ENCODE peak calls at places on chromosomes 2 and 18, in six cellular contexts. E is germinal center; C is stimulated activated CD4-positive, alpha-beta T cell treated with anti-CD3 and anti-CD28 coated beads, Interleukin-1b, Interleukin-23, amount 100 ng/mL, for 4 hours; O is stimulated activated CD8-positive, alpha-beta memory T cell treated with anti-CD3 and anti-CD28 coated beads, Interleukin-4, amount 100 ng/mL, for 1 hour; G is T1000; Y is CD4-positive, alpha-beta T cell. S is an unnamed sample.
A peak's percentile ranks its signal among the peaks of the same experiment; 100 is the strongest.

GRCh38 chr18:9428301-9428706 is 47.0 kb upstream of the RALBP1 start:
- DNase-seq in E (no peak), C (no peak), O (no peak), G (no peak), Y (no peak), S (no peak)

GRCh38 chr2:38021589-38021988 is 54.4 kb downstream of the CYP1B1 start:
- DNase-seq in E (no peak), C (no peak), O (no peak), G (no peak), Y (no peak), S (no peak)

GRCh38 chr2:85437488-85438290 is 19.2 kb downstream of the SH2D6 start:
- DNase-seq in E (peak; percentile 87), C (peak; percentile 67), O (peak; percentile 44), G (peak; percentile 18), Y (peak; percentile 67), S (peak; percentile 95)

GRCh38 chr2:162245737-162246136 is 2.5 kb upstream of the FAP start:
- DNase-seq in E (no peak), C (no peak), O (no peak), G (no peak), Y (no peak), S (no peak)

GRCh38 chr2:152005612-152006011 is 93.2 kb downstream of the CACNB4 start:
- DNase-seq in E (no peak), C (no peak), O (no peak), G (no peak), Y (no peak), S (no peak)

GRCh38 chr2:207256476-207257207 is 90.9 kb upstream of the KLF7 start:
- DNase-seq in E (no peak), C (no peak), O (no peak), G (no peak), Y (no peak), S (no peak)

GRCh38 chr2:20516291-20516645 is 69.4 kb downstream of the RHOB start:
- DNase-seq in E (no peak), C (no peak), O (no peak), G (no peak), Y (no peak), S (no peak)

GRCh38 chr2:33453905-33454479 is 22.5 kb upstream of the RASGRP3 start:
- DNase-seq in E (no peak), C (no peak), O (no peak), G (no peak), Y (no peak), S (no peak)

GRCh38 chr2:133848111-133848649 is 279.9 kb upstream of the NCKAP5 start:
- DNase-seq in E (no peak), C (no peak), O (no peak), G (no peak), Y (no peak), S (no peak)

GRCh38 chr2:211390506-211390905 is 834.1 kb downstream of the CPS1 start:
- DNase-seq in E (no peak), C (no peak), O (no peak), G (no peak), Y (no peak), S (no peak)

GRCh38 chr2:241636983-241637232 is at the start of gene THAP4:
- DNase-seq in E (peak; percentile 80), C (no peak), O (peak; percentile 17), G (peak; percentile 78), Y (peak; percentile 41), S (peak; percentile 90)

GRCh38 chr2:9830685-9831410 is 12.4 kb upstream of the TAF1B start:
- DNase-seq in E (no peak), C (no peak), O (no peak), G (no peak), Y (no peak), S (no peak)

GRCh38 chr18:27064673-27065072 is 120.4 kb downstream of the CHST9 start:
- DNase-seq in E (no peak), C (no peak), O (no peak), G (no peak), Y (no peak), S (no peak)

S was measured in upper lobe of right lung.